ENCODE peak calls at places on chromosomes 2 and 18, in four cellular contexts. A is stimulated activated CD8-positive, alpha-beta memory T cell treated with anti-CD3 and anti-CD28 coated beads, Interleukin-15, amount 100 ng/mL, for 24 hours; X is ELR; U is skeletal muscle cell. Y is an unnamed sample.

GRCh38 chr18:8718401-8718913 is 13.1 kb downstream of the MTCL1 start:
- DNase-seq in A (no peak), X (no peak), U (no peak), Y (no peak)

GRCh38 chr2:95272299-95272751 is 1.9 kb upstream of the PROM2 start:
- DNase-seq in A (no peak), X (no peak), U (no peak), Y (no peak)

GRCh38 chr2:25044990-25045389 is 3.1 kb downstream of the EFR3B start:
- DNase-seq in A (no peak), X (no peak), U (no peak), Y (no peak)

GRCh38 chr2:205822578-205822977 is 140.3 kb downstream of the NRP2 start:
- DNase-seq in A (no peak), X (peak), U (peak), Y (no peak)

GRCh38 chr2:174748948-174749347 is 15.3 kb downstream of the CHRNA1 start:
- DNase-seq in A (peak), X (peak), U (no peak), Y (peak)

GRCh38 chr2:171081649-171082111 is 79.0 kb downstream of the TLK1 start:
- DNase-seq in A (no peak), X (no peak), U (no peak), Y (no peak)

GRCh38 chr2:179580378-179581146 is 280.9 kb downstream of the ZNF385B start:
- DNase-seq in A (no peak), X (no peak), U (no peak), Y (no peak)

GRCh38 chr18:49544362-49544761 is 17.5 kb upstream of the LIPG start:
- DNase-seq in A (no peak), X (no peak), U (no peak), Y (no peak)

GRCh38 chr2:135245055-135245454 is 193.0 kb downstream of the RAB3GAP1 start:
- DNase-seq in A (no peak), X (peak), U (peak), Y (no peak)

GRCh38 chr2:84904717-84905174 is 710 bp upstream of the TMSB10 start:
- DNase-seq in A (no peak), X (peak), U (peak), Y (peak)

Y was measured in fibroblast of the conjunctiva.